ENCODE peak calls at places on chromosomes 6 and 20, in ten cellular contexts. F, Y, P, W, X, L, N, B, U and Q are unnamed samples.
A peak's percentile ranks its signal among the peaks of the same experiment; 100 is the strongest.

GRCh38 chr6:42961020-42961470 is 491 bp downstream of the GNMT start:
- DNase-seq in B (peak; percentile 35), L (no peak), Y (no peak), F (no peak), N (no peak), P (no peak), W (no peak), X (no peak), U (no peak), Q (no peak)

GRCh38 chr6:163187606-163188005 is 226.9 kb upstream of the QKI start:
- DNase-seq in X (no peak), U (no peak), B (no peak), F (no peak), N (no peak), W (peak; percentile 32), L (no peak), Y (no peak), P (no peak), Q (no peak)

GRCh38 chr6:52868240-52868639 is 27.6 kb upstream of the GSTA5 start:
- DNase-seq in Y (no peak), W (no peak), L (no peak), P (no peak), B (no peak), F (no peak), N (no peak), U (no peak), X (no peak), Q (no peak)

GRCh38 chr6:169035381-169036280 is 218.0 kb downstream of the THBS2 start:
- DNase-seq in F (no peak), P (no peak), U (no peak), B (no peak), Y (peak; percentile 70), L (peak; percentile 77), W (peak; percentile 55), N (no peak), X (no peak), Q (no peak)

GRCh38 chr20:19019734-19020364 is 192.6 kb upstream of the SLC24A3 start:
- DNase-seq in X (no peak), P (no peak), N (no peak), F (no peak), L (no peak), B (no peak), U (no peak), Y (no peak), W (no peak), Q (no peak)

GRCh38 chr6:158631678-158632537 is 12.6 kb downstream of the DYNLT1 start:
- DNase-seq in Y (peak; percentile 39), W (peak; percentile 91), N (no peak), U (no peak), L (peak; percentile 88), F (no peak), P (no peak), X (no peak), B (peak; percentile 88), Q (peak; percentile 88)

GRCh38 chr20:8862092-8862491 is 206.8 kb upstream of the PLCB4 start:
- DNase-seq in X (no peak), Y (no peak), P (no peak), W (no peak), U (no peak), N (no peak), F (no peak), B (no peak), L (no peak), Q (no peak)

GRCh38 chr20:50788868-50789125 is 6.1 kb upstream of the BCAS4 start:
- DNase-seq in F (no peak), N (no peak), L (no peak), W (peak; percentile 12), B (no peak), P (peak; percentile 5), U (no peak), X (no peak), Y (no peak), Q (no peak)

DNA sequence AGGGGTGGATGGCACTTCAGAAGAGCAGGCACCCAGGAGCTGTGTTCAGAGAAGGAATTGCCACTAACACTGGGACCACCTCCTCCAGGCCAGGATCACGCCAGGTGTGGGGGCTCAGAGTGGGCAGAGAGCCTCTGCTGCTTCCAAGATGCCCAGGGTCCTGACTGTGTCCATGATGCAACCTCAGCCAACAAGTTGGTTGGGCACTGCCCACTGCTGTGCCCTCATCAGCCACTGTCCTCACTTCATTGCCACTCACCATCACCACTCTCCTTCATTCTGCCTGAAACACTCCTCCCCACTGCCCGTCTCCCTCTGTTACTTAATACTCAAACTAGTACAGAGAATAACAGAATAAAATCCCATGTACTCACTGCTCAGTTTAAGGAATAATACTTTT is 16.5 kb upstream of the TCF15 start:
- DNase-seq in N (no peak), B (no peak), U (no peak), L (no peak), X (no peak), W (peak; percentile 10), P (peak; percentile 10), Y (no peak), F (no peak), Q (no peak)
- H3K4me3 ChIP-seq in N (no peak overlapping the region), B (no peak overlapping the region), U (no peak overlapping the region), L (no peak overlapping the region), X (no peak overlapping the region), W (no peak overlapping the region), P (no peak overlapping the region), Y (no peak overlapping the region), F (no peak overlapping the region), Q (no peak overlapping the region)

DNA sequence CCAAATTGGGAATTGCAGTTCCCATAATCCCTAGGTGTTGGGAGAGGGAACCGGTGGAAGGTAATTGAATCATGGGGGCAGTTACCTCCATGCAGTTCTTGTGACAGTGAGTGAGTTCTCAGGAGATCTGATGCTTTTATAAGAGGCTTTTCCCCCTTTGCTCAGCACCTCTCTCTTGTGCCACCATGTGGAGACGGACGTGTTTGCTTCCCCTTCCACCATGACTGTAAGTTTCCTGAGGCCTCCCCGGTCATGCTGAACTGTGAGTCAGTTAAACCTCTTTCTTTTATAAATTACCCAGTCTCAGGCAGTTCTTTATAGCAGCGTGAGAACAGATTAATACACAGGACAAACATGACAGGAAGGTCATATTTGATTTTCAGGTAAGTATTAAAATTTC is 25.3 kb upstream of the HECA start:
- DNase-seq in U (no peak), B (no peak), N (peak; percentile 78), X (peak; percentile 45), L (peak; percentile 62), W (no peak), F (no peak), Y (no peak), P (no peak), Q (no peak)
- TF ChIP-seq CTCF in U (peak; percentile 61), B (no peak), N (peak; percentile 57), X (peak; percentile 67), L (peak; percentile 44), W (peak; percentile 21), F (peak; percentile 36), Y (peak; percentile 19), P (no peak), Q (no peak)

GRCh38 chr20:62122659-62123449 is 579 bp downstream of the LSM14B start:
- DNase-seq in L (peak; percentile 31), F (no peak), N (peak; percentile 45), Y (peak; percentile 35), B (peak; percentile 77), W (peak; percentile 89), P (no peak), U (peak; percentile 67), X (peak; percentile 59), Q (peak; percentile 44)

GRCh38 chr20:62121776-62122658 is at the start of gene LSM14B:
- DNase-seq in F (peak; percentile 78), U (peak; percentile 99), P (peak; percentile 97), Y (peak; percentile 99), X (peak; percentile 97), L (peak; percentile 99), B (peak; percentile 95), W (peak; percentile 99), N (peak; percentile 99), Q (peak; percentile 98)

GRCh38 chr20:62126141-62126540 is 3.9 kb downstream of the LSM14B start:
- DNase-seq in P (no peak), N (no peak), L (no peak), F (no peak), B (no peak), W (peak; percentile 73), X (no peak), U (no peak), Y (no peak), Q (no peak)

GRCh38 chr20:62120990-62121775 is 1.1 kb upstream of the LSM14B start:
- DNase-seq in W (peak; percentile 89), Y (peak; percentile 61), U (no peak), N (no peak), B (peak; percentile 76), P (no peak), X (peak; percentile 71), F (no peak), L (peak; percentile 75), Q (peak; percentile 71)

GRCh38 chr20:62123450-62124118 is 1.3 kb downstream of the LSM14B start:
- DNase-seq in N (no peak), P (no peak), U (no peak), F (no peak), L (peak; percentile 39), Y (no peak), B (no peak), W (no peak), X (no peak), Q (no peak)
- H3K4me3 ChIP-seq in N (peak overlapping the region; percentile 74), P (peak overlapping the region; percentile 78), U (peak overlapping the region; percentile 84), F (peak overlapping the region; percentile 73), L (peak overlapping the region; percentile 82), Y (peak overlapping the region; percentile 63), B (peak overlapping the region; percentile 63), W (peak overlapping the region; percentile 64), X (peak overlapping the region; percentile 88), Q (no peak overlapping the region)

GRCh38 chr6:20789162-20789561 is 254.9 kb downstream of the CDKAL1 start:
- DNase-seq in N (no peak), B (no peak), L (peak; percentile 65), P (no peak), X (no peak), U (no peak), Y (no peak), W (no peak), F (no peak), Q (no peak)
- TF ChIP-seq CTCF in N (no peak), B (no peak), L (no peak), P (no peak), X (no peak), U (no peak), Y (no peak), W (no peak), F (no peak), Q (no peak)

GRCh38 chr20:59174975-59175374 is 11.4 kb downstream of the ZNF831 start:
- DNase-seq in B (no peak), N (no peak), U (no peak), W (no peak), Y (no peak), P (no peak), F (no peak), L (no peak), X (no peak), Q (no peak)
- H3K4me3 ChIP-seq in B (no peak overlapping the region), N (no peak overlapping the region), U (no peak overlapping the region), W (no peak overlapping the region), Y (no peak overlapping the region), P (no peak overlapping the region), F (no peak overlapping the region), L (no peak overlapping the region), X (no peak overlapping the region), Q (no peak overlapping the region)

GRCh38 chr20:2693996-2694471 is 1.5 kb downstream of the EBF4 start:
- DNase-seq in B (no peak), F (no peak), Y (no peak), L (no peak), X (no peak), U (no peak), W (no peak), P (no peak), N (no peak), Q (no peak)
- TF ChIP-seq CTCF in B (no peak), F (no peak), Y (no peak), L (no peak), X (no peak), U (no peak), W (no peak), P (no peak), N (no peak), Q (no peak)